ENCODE peak calls at places on chromosome 1, in seven cellular contexts. V is OCI-LY7; N is A673; L is K562; M is uterus; G is effector memory CD4-positive, alpha-beta T cell; S is left lung. C is an unnamed sample.

GRCh38 chr1:223557125-223557465 is 108.4 kb downstream of the CAPN8 start:
- DNase-seq in V (no peak), G (no peak), S (no peak), M (no peak), N (no peak), L (no peak), C (no peak)

GRCh38 chr1:9889411-9889810 is 20.7 kb downstream of the CTNNBIP1 start:
- DNase-seq in S (no peak), V (peak; percentile 58), G (no peak), M (no peak), N (no peak), L (no peak), C (no peak)

GRCh38 chr1:207868769-207869721 is 41.9 kb downstream of the CD34 start:
- DNase-seq in V (peak; percentile 84), N (peak; percentile 77), G (peak; percentile 58), M (peak; percentile 70), L (peak; percentile 89), S (peak; percentile 72), C (peak; percentile 85)

GRCh38 chr1:228394571-228395394 is 11.9 kb downstream of the TRIM11 start:
- DNase-seq in S (peak; percentile 31), M (no peak), L (no peak), N (no peak), G (no peak), V (no peak), C (no peak)

GRCh38 chr1:52263153-52263910 is 102.7 kb downstream of the CC2D1B start:
- DNase-seq in N (no peak), V (no peak), M (no peak), S (no peak), L (no peak), G (no peak), C (no peak)

GRCh38 chr1:13792429-13792828 is 92.4 kb downstream of the PRDM2 start:
- DNase-seq in V (no peak), L (no peak), S (no peak), M (no peak), N (no peak), G (no peak), C (no peak)

GRCh38 chr1:184075040-184076029 is 23.8 kb downstream of the TSEN15 start:
- DNase-seq in N (peak; percentile 86), V (peak; percentile 49), M (peak; percentile 51), L (peak; percentile 39), G (no peak), S (no peak), C (peak; percentile 56)

GRCh38 chr1:31736675-31737074 is 27.5 kb downstream of the ADGRB2 start:
- DNase-seq in L (no peak), M (no peak), G (no peak), N (no peak), S (no peak), V (no peak), C (peak; percentile 59)

GRCh38 chr1:244391761-244392160 is 59.9 kb downstream of the ADSS2 start:
- DNase-seq in V (no peak), S (no peak), G (no peak), L (no peak), M (no peak), N (no peak), C (no peak)

GRCh38 chr1:223109581-223110026 is 33.4 kb downstream of the TLR5 start:
- DNase-seq in N (no peak), G (no peak), S (no peak), L (no peak), V (no peak), M (no peak), C (peak; percentile 43)

GRCh38 chr1:9761855-9762254 is 61.9 kb downstream of the CLSTN1 start:
- DNase-seq in N (no peak), G (no peak), S (no peak), V (no peak), M (no peak), L (no peak), C (no peak)

GRCh38 chr1:22261580-22261979 is 118.7 kb upstream of the WNT4 start:
- DNase-seq in N (no peak), S (no peak), V (no peak), G (no peak), L (no peak), M (no peak), C (no peak)

GRCh38 chr1:75855010-75855409 is 58.3 kb downstream of the MSH4 start:
- DNase-seq in N (no peak), M (no peak), S (no peak), G (no peak), L (no peak), V (no peak), C (no peak)

GRCh38 chr1:65389296-65389695 is 31.2 kb upstream of the LEPR start:
- DNase-seq in V (no peak), L (no peak), S (no peak), G (no peak), N (no peak), M (no peak), C (no peak)

DNA sequence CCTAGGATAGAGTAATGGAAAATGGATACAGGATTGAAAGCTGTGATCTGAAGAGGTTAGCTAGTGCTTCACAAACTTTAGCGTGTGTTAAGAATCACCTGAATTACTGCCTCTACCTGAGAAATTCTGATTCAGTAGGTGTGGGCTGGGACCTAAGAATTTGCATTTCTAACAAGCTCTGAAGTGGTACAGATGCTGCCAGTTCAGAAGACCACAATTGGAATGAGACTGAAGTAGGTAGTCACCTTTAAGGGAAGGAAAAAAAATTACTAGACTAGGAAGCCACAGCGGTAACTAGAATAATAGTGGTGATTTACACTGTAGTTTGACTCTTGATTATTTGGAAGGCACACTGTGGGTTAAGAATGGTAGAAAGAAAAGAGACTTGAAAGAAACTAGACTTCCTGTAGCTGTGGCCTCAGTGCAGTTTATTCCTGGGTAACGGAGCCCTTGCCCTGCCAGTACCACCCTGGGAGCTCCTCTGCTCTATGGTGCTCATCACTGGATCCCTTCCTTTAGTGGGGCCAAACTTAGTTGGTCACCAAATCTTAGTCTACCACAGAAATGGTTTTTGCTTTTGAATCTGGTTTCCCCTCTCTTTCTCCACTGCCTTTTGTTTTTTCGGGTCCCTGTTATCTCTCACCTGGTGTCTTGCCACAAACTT is 43.6 kb downstream of the ARID1A start:
- DNase-seq in G (no peak), S (no peak), L (no peak), V (no peak), N (no peak), M (no peak), C (no peak)
- H3K36me3 ChIP-seq in G (peaks cover 40% of the 10 kb centered on the region), S (peaks cover 73% of the 10 kb centered on the region), L (peaks cover 82% of the 10 kb centered on the region), V (peaks cover 87% of the 10 kb centered on the region), N (peaks cover 75% of the 10 kb centered on the region), M (no peaks in the 10 kb centered on the region), C (peaks cover 7% of the 10 kb centered on the region)

GRCh38 chr1:218397752-218398339 is 52.7 kb downstream of the TGFB2 start:
- DNase-seq in N (no peak), G (no peak), S (no peak), M (no peak), V (no peak), L (no peak), C (no peak)

GRCh38 chr1:218403300-218403699 is 58.2 kb downstream of the TGFB2 start:
- DNase-seq in M (no peak), L (no peak), S (no peak), G (no peak), V (no peak), N (no peak), C (no peak)

GRCh38 chr1:218402771-218403110 is 57.6 kb downstream of the TGFB2 start:
- DNase-seq in S (no peak), M (no peak), V (no peak), L (no peak), G (no peak), N (no peak), C (no peak)

GRCh38 chr1:218401896-218402770 is 57.0 kb downstream of the TGFB2 start:
- DNase-seq in M (no peak), N (peak; percentile 84), V (no peak), L (no peak), S (no peak), G (no peak), C (no peak)

DNA sequence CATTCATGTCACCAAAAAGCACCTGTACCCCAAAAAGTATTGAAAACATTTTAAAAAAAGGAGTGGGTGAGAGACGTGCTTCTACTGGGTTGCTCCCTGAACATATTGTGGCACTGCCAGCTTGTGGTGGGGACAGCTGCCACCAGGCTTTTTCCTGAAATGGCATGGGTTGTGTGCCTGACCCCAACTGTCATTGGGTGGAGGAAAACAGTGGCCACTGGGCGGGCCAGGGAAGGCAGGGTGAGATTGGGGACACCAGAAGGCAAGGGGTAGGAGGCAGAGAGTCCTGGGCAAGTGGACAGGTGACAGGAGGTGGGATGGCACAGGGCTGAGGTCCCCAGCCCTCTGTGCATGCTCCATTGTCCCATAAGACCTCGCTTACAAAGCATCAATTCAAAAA is 55.5 kb downstream of the TGFB2 start:
- DNase-seq in V (no peak), S (no peak), L (no peak), N (no peak), M (no peak), G (no peak), C (no peak)
- H3K27ac ChIP-seq in V (no peak overlapping the region), S (no peak overlapping the region), L (no peak overlapping the region), N (no peak overlapping the region), M (no peak overlapping the region), G (no peak overlapping the region), C (no peak overlapping the region)

GRCh38 chr1:37974575-37974974 is 15.2 kb downstream of the SF3A3 start:
- DNase-seq in V (no peak), M (no peak), G (no peak), L (no peak), N (no peak), S (no peak), C (no peak)

GRCh38 chr1:37983546-37983945 is 6.3 kb downstream of the SF3A3 start:
- DNase-seq in G (no peak), S (no peak), L (no peak), N (no peak), M (no peak), V (no peak), C (no peak)

DNA sequence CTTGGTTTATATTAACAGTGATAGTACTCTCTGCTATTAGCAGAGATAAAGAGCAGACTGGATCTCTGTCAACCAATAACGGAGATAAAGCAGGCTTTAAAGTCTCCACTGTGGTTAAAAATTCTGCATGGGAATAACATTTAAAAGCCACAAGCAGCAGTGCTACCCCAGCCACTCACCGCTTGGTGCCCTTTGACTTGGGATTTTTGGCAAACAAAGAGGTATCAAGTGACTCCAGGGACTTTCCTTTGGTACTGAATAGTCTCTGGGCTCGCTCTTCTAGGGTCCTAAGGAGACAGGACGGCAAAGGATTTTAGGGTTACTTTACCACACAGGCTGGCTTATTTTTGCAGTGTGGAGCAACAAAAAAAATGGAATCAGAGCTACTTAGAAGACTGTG is 11.3 kb downstream of the SF3A3 start:
- DNase-seq in M (no peak), S (no peak), N (no peak), G (no peak), L (no peak), V (no peak), C (no peak)
- H3K36me3 ChIP-seq in M (no peaks in the 10 kb centered on the region), S (peaks cover 100% of the 10 kb centered on the region), N (peaks cover 84% of the 10 kb centered on the region), G (peaks cover 81% of the 10 kb centered on the region), L (peaks cover 91% of the 10 kb centered on the region), V (peaks cover 98% of the 10 kb centered on the region), C (peaks cover 36% of the 10 kb centered on the region)

DNA sequence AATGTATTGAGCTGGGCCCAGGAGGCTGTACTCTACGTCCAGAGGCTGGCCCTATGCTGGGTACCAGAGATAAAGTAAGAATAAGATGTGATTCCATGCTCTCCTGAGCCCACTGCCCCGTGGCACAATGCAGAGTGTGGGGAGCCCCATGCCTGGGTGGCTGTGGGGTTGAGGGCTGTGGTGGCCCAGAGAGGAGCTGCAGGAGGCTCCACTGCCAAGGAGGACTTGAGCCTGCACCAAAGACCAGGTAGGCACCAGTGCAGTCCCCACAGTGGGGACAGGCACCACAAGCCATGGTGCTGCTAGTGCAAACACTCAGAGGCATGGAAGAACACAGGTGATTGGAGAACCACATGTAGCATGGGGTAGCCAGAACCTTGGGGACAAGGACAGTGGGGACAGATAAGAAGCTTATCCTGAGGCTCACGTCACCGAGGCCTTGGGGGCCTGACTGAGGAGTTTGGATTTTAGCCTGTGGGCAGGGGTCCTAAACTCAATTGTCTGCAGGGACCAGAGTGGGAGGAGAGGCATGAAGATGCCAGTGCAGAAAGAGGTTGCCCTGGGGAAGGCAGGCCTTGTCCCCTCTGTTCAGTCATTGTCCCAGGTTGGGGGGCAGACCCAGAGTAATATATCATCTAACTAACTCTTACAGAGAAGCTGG is 21.9 kb upstream of the EPS8L3 start:
- DNase-seq in M (peak; percentile 2), N (no peak), G (no peak), V (no peak), L (no peak), S (peak; percentile 11), C (no peak)
- H3K27ac ChIP-seq in M (no peak overlapping the region), N (no peak overlapping the region), G (no peak overlapping the region), V (no peak overlapping the region), L (no peak overlapping the region), S (no peak overlapping the region), C (no peak overlapping the region)

C was measured in body of pancreas.